ENCODE peak calls at places on chromosome 15, in five cellular contexts. One of them, this sample, is unnamed.

GRCh38 chr15:92693922-92694331 is 38.4 kb upstream of the FAM174B start:
- DNase-seq in activated B cell treated with CpG ODN at 0.5 μM for 24 hours: no peak
- DNase-seq in keratinocyte: no peak
- DNase-seq in AG08395: peak; percentile 17
- DNase-seq in psoas muscle: no peak
- DNase-seq in this sample: no peak

GRCh38 chr15:51796777-51797474 is 32.5 kb upstream of the TMOD3 start:
- DNase-seq in activated B cell treated with CpG ODN at 0.5 μM for 24 hours: no peak
- DNase-seq in keratinocyte: no peak
- DNase-seq in AG08395: no peak
- DNase-seq in psoas muscle: no peak
- DNase-seq in this sample: no peak

GRCh38 chr15:94972314-94972713 is 741.0 kb downstream of the MCTP2 start:
- DNase-seq in activated B cell treated with CpG ODN at 0.5 μM for 24 hours: no peak
- DNase-seq in keratinocyte: no peak
- DNase-seq in AG08395: peak; percentile 7
- DNase-seq in psoas muscle: no peak
- DNase-seq in this sample: no peak

GRCh38 chr15:71443538-71443937 is 328.3 kb downstream of the THSD4 start:
- DNase-seq in activated B cell treated with CpG ODN at 0.5 μM for 24 hours: no peak
- DNase-seq in keratinocyte: no peak
- DNase-seq in AG08395: peak; percentile 49
- DNase-seq in psoas muscle: peak; percentile 41
- DNase-seq in this sample: peak; percentile 47

GRCh38 chr15:41511331-41512077 is 2.1 kb downstream of the LTK start:
- DNase-seq in activated B cell treated with CpG ODN at 0.5 μM for 24 hours: no peak
- DNase-seq in keratinocyte: no peak
- DNase-seq in AG08395: no peak
- DNase-seq in psoas muscle: no peak
- DNase-seq in this sample: no peak

GRCh38 chr15:53038542-53038941 is 248.4 kb upstream of the ONECUT1 start:
- DNase-seq in activated B cell treated with CpG ODN at 0.5 μM for 24 hours: no peak
- DNase-seq in keratinocyte: no peak
- DNase-seq in AG08395: no peak
- DNase-seq in psoas muscle: no peak
- DNase-seq in this sample: no peak

GRCh38 chr15:35194296-35194695 is 109.2 kb upstream of the NANOGP8 start:
- DNase-seq in activated B cell treated with CpG ODN at 0.5 μM for 24 hours: no peak
- DNase-seq in keratinocyte: no peak
- DNase-seq in AG08395: no peak
- DNase-seq in psoas muscle: no peak
- DNase-seq in this sample: no peak

GRCh38 chr15:77617507-77618285 is 15.0 kb downstream of the LINGO1 start:
- DNase-seq in activated B cell treated with CpG ODN at 0.5 μM for 24 hours: no peak
- DNase-seq in keratinocyte: no peak
- DNase-seq in AG08395: no peak
- DNase-seq in psoas muscle: no peak
- DNase-seq in this sample: no peak

GRCh38 chr15:90530250-90531051 is 728 bp downstream of the CRTC3 start:
- DNase-seq in activated B cell treated with CpG ODN at 0.5 μM for 24 hours: no peak
- DNase-seq in keratinocyte: no peak
- DNase-seq in AG08395: peak; percentile 61
- DNase-seq in psoas muscle: peak; percentile 57
- DNase-seq in this sample: no peak

GRCh38 chr15:81945014-81945615 is 100.7 kb downstream of the MEX3B start:
- DNase-seq in activated B cell treated with CpG ODN at 0.5 μM for 24 hours: no peak
- DNase-seq in keratinocyte: no peak
- DNase-seq in AG08395: no peak
- DNase-seq in psoas muscle: no peak
- DNase-seq in this sample: no peak

GRCh38 chr15:28182731-28183130 is 83.6 kb upstream of the OCA2 start:
- DNase-seq in activated B cell treated with CpG ODN at 0.5 μM for 24 hours: no peak
- DNase-seq in keratinocyte: no peak
- DNase-seq in AG08395: no peak
- DNase-seq in psoas muscle: no peak
- DNase-seq in this sample: no peak

GRCh38 chr15:100330629-100331215 is 11.1 kb downstream of the ADAMTS17 start:
- DNase-seq in activated B cell treated with CpG ODN at 0.5 μM for 24 hours: no peak
- DNase-seq in keratinocyte: no peak
- DNase-seq in AG08395: no peak
- DNase-seq in psoas muscle: no peak
- DNase-seq in this sample: no peak

This sample was measured in amniotic stem cell.